ENCODE peak calls at places on chromosomes 2 and 18, in ten cellular contexts. One of them, this sample, is unnamed.

GRCh38 chr2:34096552-34097171 is 497.6 kb upstream of the FAM98A start:
- DNase-seq in K562: peak
- DNase-seq in lower leg skin: peak
- DNase-seq in IMR-90: peak
- DNase-seq in Peyer's patch: no peak
- DNase-seq in heart left ventricle: peak
- DNase-seq in A549: peak
- DNase-seq in esophagus muscularis mucosa: no peak
- DNase-seq in adrenal gland: peak
- DNase-seq in stomach: peak
- DNase-seq in this sample: peak

GRCh38 chr2:70007151-70007550 is 45.7 kb upstream of the ASPRV1 start:
- DNase-seq in adrenal gland: no peak
- DNase-seq in IMR-90: no peak
- DNase-seq in esophagus muscularis mucosa: no peak
- DNase-seq in stomach: no peak
- DNase-seq in heart left ventricle: no peak
- DNase-seq in lower leg skin: no peak
- DNase-seq in A549: no peak
- DNase-seq in K562: no peak
- DNase-seq in Peyer's patch: no peak
- DNase-seq in this sample: no peak

GRCh38 chr2:152743004-152743403 is 24.6 kb downstream of the ARL6IP6 start:
- DNase-seq in heart left ventricle: no peak
- DNase-seq in K562: peak
- DNase-seq in IMR-90: no peak
- DNase-seq in lower leg skin: no peak
- DNase-seq in Peyer's patch: no peak
- DNase-seq in adrenal gland: no peak
- DNase-seq in esophagus muscularis mucosa: no peak
- DNase-seq in A549: peak
- DNase-seq in stomach: no peak
- DNase-seq in this sample: no peak

GRCh38 chr2:217909156-217909820 is 93.5 kb downstream of the TNS1 start:
- DNase-seq in stomach: no peak
- DNase-seq in esophagus muscularis mucosa: no peak
- DNase-seq in heart left ventricle: peak
- DNase-seq in K562: no peak
- DNase-seq in A549: no peak
- DNase-seq in adrenal gland: no peak
- DNase-seq in Peyer's patch: no peak
- DNase-seq in IMR-90: no peak
- DNase-seq in lower leg skin: no peak
- DNase-seq in this sample: no peak

GRCh38 chr2:68023904-68024303 is 38.9 kb downstream of the C1D start:
- DNase-seq in A549: no peak
- DNase-seq in stomach: no peak
- DNase-seq in adrenal gland: no peak
- DNase-seq in IMR-90: no peak
- DNase-seq in esophagus muscularis mucosa: no peak
- DNase-seq in lower leg skin: no peak
- DNase-seq in heart left ventricle: no peak
- DNase-seq in Peyer's patch: no peak
- DNase-seq in K562: no peak
- DNase-seq in this sample: no peak

GRCh38 chr2:226213717-226214116 is 585.9 kb downstream of the IRS1 start:
- DNase-seq in Peyer's patch: no peak
- DNase-seq in K562: no peak
- DNase-seq in heart left ventricle: no peak
- DNase-seq in stomach: no peak
- DNase-seq in A549: no peak
- DNase-seq in adrenal gland: no peak
- DNase-seq in IMR-90: peak
- DNase-seq in esophagus muscularis mucosa: no peak
- DNase-seq in lower leg skin: no peak
- DNase-seq in this sample: no peak

GRCh38 chr2:217710218-217710565 is 292.6 kb downstream of the TNS1 start:
- DNase-seq in adrenal gland: no peak
- DNase-seq in Peyer's patch: no peak
- DNase-seq in lower leg skin: no peak
- DNase-seq in stomach: no peak
- DNase-seq in K562: no peak
- DNase-seq in A549: no peak
- DNase-seq in esophagus muscularis mucosa: no peak
- DNase-seq in IMR-90: peak
- DNase-seq in heart left ventricle: no peak
- DNase-seq in this sample: no peak

GRCh38 chr2:28161466-28161865 is 231.2 kb upstream of the FOSL2 start:
- DNase-seq in Peyer's patch: no peak
- DNase-seq in K562: no peak
- DNase-seq in adrenal gland: no peak
- DNase-seq in lower leg skin: no peak
- DNase-seq in IMR-90: no peak
- DNase-seq in stomach: no peak
- DNase-seq in heart left ventricle: no peak
- DNase-seq in esophagus muscularis mucosa: no peak
- DNase-seq in A549: no peak
- DNase-seq in this sample: no peak

GRCh38 chr2:220930542-220931076 is 641.5 kb downstream of the EPHA4 start:
- DNase-seq in IMR-90: peak
- DNase-seq in adrenal gland: no peak
- DNase-seq in A549: no peak
- DNase-seq in heart left ventricle: no peak
- DNase-seq in stomach: no peak
- DNase-seq in K562: no peak
- DNase-seq in esophagus muscularis mucosa: no peak
- DNase-seq in Peyer's patch: no peak
- DNase-seq in lower leg skin: no peak
- DNase-seq in this sample: no peak

GRCh38 chr18:79329786-79330185 is 65.9 kb upstream of the NFATC1 start:
- DNase-seq in Peyer's patch: no peak
- DNase-seq in lower leg skin: no peak
- DNase-seq in stomach: no peak
- DNase-seq in IMR-90: no peak
- DNase-seq in heart left ventricle: no peak
- DNase-seq in adrenal gland: no peak
- DNase-seq in A549: no peak
- DNase-seq in K562: no peak
- DNase-seq in esophagus muscularis mucosa: no peak
- DNase-seq in this sample: no peak

GRCh38 chr18:30527226-30527625 is 515.3 kb downstream of the DSC3 start:
- DNase-seq in Peyer's patch: no peak
- DNase-seq in esophagus muscularis mucosa: no peak
- DNase-seq in stomach: no peak
- DNase-seq in A549: no peak
- DNase-seq in heart left ventricle: no peak
- DNase-seq in lower leg skin: no peak
- DNase-seq in K562: no peak
- DNase-seq in IMR-90: no peak
- DNase-seq in adrenal gland: no peak
- DNase-seq in this sample: no peak

GRCh38 chr2:150480241-150480640 is 7.2 kb downstream of the RND3 start:
- DNase-seq in IMR-90: peak
- DNase-seq in Peyer's patch: no peak
- DNase-seq in adrenal gland: no peak
- DNase-seq in heart left ventricle: no peak
- DNase-seq in esophagus muscularis mucosa: no peak
- DNase-seq in A549: no peak
- DNase-seq in K562: no peak
- DNase-seq in lower leg skin: no peak
- DNase-seq in stomach: peak
- DNase-seq in this sample: no peak

GRCh38 chr2:36889782-36890181 is 76.6 kb downstream of the STRN start:
- DNase-seq in lower leg skin: no peak
- DNase-seq in IMR-90: peak
- DNase-seq in adrenal gland: no peak
- DNase-seq in esophagus muscularis mucosa: no peak
- DNase-seq in heart left ventricle: no peak
- DNase-seq in K562: peak
- DNase-seq in Peyer's patch: no peak
- DNase-seq in stomach: no peak
- DNase-seq in A549: peak
- DNase-seq in this sample: no peak

GRCh38 chr2:28610583-28611201 is 114.8 kb downstream of the PLB1 start:
- DNase-seq in lower leg skin: peak
- DNase-seq in esophagus muscularis mucosa: no peak
- DNase-seq in stomach: peak
- DNase-seq in K562: peak
- DNase-seq in Peyer's patch: no peak
- DNase-seq in IMR-90: peak
- DNase-seq in heart left ventricle: peak
- DNase-seq in adrenal gland: peak
- DNase-seq in A549: peak
- DNase-seq in this sample: peak

GRCh38 chr2:219387284-219388126 is at the start of gene DNPEP:
- DNase-seq in esophagus muscularis mucosa: peak
- DNase-seq in K562: peak
- DNase-seq in heart left ventricle: peak
- DNase-seq in IMR-90: peak
- DNase-seq in lower leg skin: peak
- DNase-seq in A549: peak
- DNase-seq in adrenal gland: peak
- DNase-seq in stomach: peak
- DNase-seq in Peyer's patch: peak
- DNase-seq in this sample: peak
- TF ChIP-seq POLR2A in esophagus muscularis mucosa: peak
- TF ChIP-seq POLR2A in K562: peak
- TF ChIP-seq POLR2A in heart left ventricle: peak
- TF ChIP-seq POLR2A in IMR-90: peak
- TF ChIP-seq POLR2A in lower leg skin: no peak
- TF ChIP-seq POLR2A in A549: peak
- TF ChIP-seq POLR2A in adrenal gland: peak
- TF ChIP-seq POLR2A in stomach: no peak
- TF ChIP-seq POLR2A in Peyer's patch: peak
- TF ChIP-seq POLR2A in this sample: peak

GRCh38 chr2:72603481-72603880 is 222.4 kb downstream of the EXOC6B start:
- DNase-seq in adrenal gland: no peak
- DNase-seq in Peyer's patch: no peak
- DNase-seq in lower leg skin: no peak
- DNase-seq in K562: no peak
- DNase-seq in esophagus muscularis mucosa: no peak
- DNase-seq in heart left ventricle: no peak
- DNase-seq in stomach: no peak
- DNase-seq in A549: no peak
- DNase-seq in IMR-90: peak
- DNase-seq in this sample: no peak
- TF ChIP-seq CTCF in adrenal gland: no peak
- TF ChIP-seq CTCF in Peyer's patch: no peak
- TF ChIP-seq CTCF in lower leg skin: no peak
- TF ChIP-seq CTCF in K562: no peak
- TF ChIP-seq CTCF in esophagus muscularis mucosa: no peak
- TF ChIP-seq CTCF in heart left ventricle: no peak
- TF ChIP-seq CTCF in stomach: no peak
- TF ChIP-seq CTCF in A549: no peak
- TF ChIP-seq CTCF in IMR-90: no peak
- TF ChIP-seq CTCF in this sample: no peak

GRCh38 chr18:47846431-47846830 is 84.0 kb downstream of the SMAD2 start:
- DNase-seq in IMR-90: no peak
- DNase-seq in stomach: no peak
- DNase-seq in heart left ventricle: no peak
- DNase-seq in Peyer's patch: no peak
- DNase-seq in esophagus muscularis mucosa: no peak
- DNase-seq in K562: no peak
- DNase-seq in adrenal gland: no peak
- DNase-seq in lower leg skin: no peak
- DNase-seq in A549: no peak
- DNase-seq in this sample: no peak

GRCh38 chr18:47847635-47848034 is 82.8 kb downstream of the SMAD2 start:
- DNase-seq in esophagus muscularis mucosa: no peak
- DNase-seq in stomach: no peak
- DNase-seq in K562: no peak
- DNase-seq in adrenal gland: no peak
- DNase-seq in A549: no peak
- DNase-seq in heart left ventricle: no peak
- DNase-seq in IMR-90: no peak
- DNase-seq in lower leg skin: no peak
- DNase-seq in Peyer's patch: no peak
- DNase-seq in this sample: no peak

DNA sequence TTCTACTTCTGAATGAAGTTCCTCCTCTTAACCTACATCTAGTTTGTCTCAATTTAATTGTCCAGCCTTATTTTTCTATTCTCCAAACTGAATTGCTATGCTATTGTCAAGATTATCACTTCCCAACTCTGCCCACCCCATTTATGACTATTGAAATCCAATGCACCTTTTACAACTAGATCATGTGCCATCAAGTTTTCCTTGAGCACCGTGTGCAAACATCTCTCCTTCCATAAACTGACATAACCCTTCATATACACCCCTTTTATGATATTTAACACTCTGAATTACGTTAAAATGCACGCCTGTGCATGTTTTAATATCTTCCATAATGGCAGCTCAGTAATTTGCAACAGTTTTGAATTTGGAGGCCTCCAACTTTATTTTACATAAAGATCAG is 85.6 kb downstream of the SMAD2 start:
- DNase-seq in Peyer's patch: no peak
- DNase-seq in K562: no peak
- DNase-seq in stomach: no peak
- DNase-seq in adrenal gland: no peak
- DNase-seq in A549: no peak
- DNase-seq in esophagus muscularis mucosa: no peak
- DNase-seq in lower leg skin: no peak
- DNase-seq in heart left ventricle: no peak
- DNase-seq in IMR-90: no peak
- DNase-seq in this sample: no peak
- TF ChIP-seq POLR2A in Peyer's patch: no peak
- TF ChIP-seq POLR2A in K562: no peak
- TF ChIP-seq POLR2A in stomach: no peak
- TF ChIP-seq POLR2A in adrenal gland: no peak
- TF ChIP-seq POLR2A in A549: no peak
- TF ChIP-seq POLR2A in esophagus muscularis mucosa: no peak
- TF ChIP-seq POLR2A in lower leg skin: no peak
- TF ChIP-seq POLR2A in heart left ventricle: no peak
- TF ChIP-seq POLR2A in IMR-90: no peak
- TF ChIP-seq POLR2A in this sample: no peak

GRCh38 chr2:177302552-177302951 is 38.0 kb upstream of the NFE2L2 start:
- DNase-seq in K562: no peak
- DNase-seq in esophagus muscularis mucosa: no peak
- DNase-seq in lower leg skin: no peak
- DNase-seq in heart left ventricle: no peak
- DNase-seq in A549: no peak
- DNase-seq in stomach: no peak
- DNase-seq in IMR-90: no peak
- DNase-seq in adrenal gland: no peak
- DNase-seq in Peyer's patch: no peak
- DNase-seq in this sample: no peak

GRCh38 chr2:177298191-177298590 is 33.7 kb upstream of the NFE2L2 start:
- DNase-seq in adrenal gland: no peak
- DNase-seq in IMR-90: no peak
- DNase-seq in heart left ventricle: no peak
- DNase-seq in K562: no peak
- DNase-seq in Peyer's patch: no peak
- DNase-seq in esophagus muscularis mucosa: no peak
- DNase-seq in stomach: no peak
- DNase-seq in lower leg skin: no peak
- DNase-seq in A549: no peak
- DNase-seq in this sample: no peak

GRCh38 chr2:177306550-177306949 is 42.0 kb upstream of the NFE2L2 start:
- DNase-seq in esophagus muscularis mucosa: no peak
- DNase-seq in stomach: no peak
- DNase-seq in Peyer's patch: no peak
- DNase-seq in A549: no peak
- DNase-seq in IMR-90: no peak
- DNase-seq in adrenal gland: no peak
- DNase-seq in heart left ventricle: no peak
- DNase-seq in lower leg skin: no peak
- DNase-seq in K562: peak
- DNase-seq in this sample: no peak

GRCh38 chr2:177303939-177304338 is 39.4 kb upstream of the NFE2L2 start:
- DNase-seq in heart left ventricle: no peak
- DNase-seq in A549: no peak
- DNase-seq in IMR-90: no peak
- DNase-seq in K562: no peak
- DNase-seq in adrenal gland: no peak
- DNase-seq in Peyer's patch: no peak
- DNase-seq in esophagus muscularis mucosa: no peak
- DNase-seq in lower leg skin: no peak
- DNase-seq in stomach: no peak
- DNase-seq in this sample: no peak
- TF ChIP-seq CTCF in heart left ventricle: no peak
- TF ChIP-seq CTCF in A549: no peak
- TF ChIP-seq CTCF in IMR-90: no peak
- TF ChIP-seq CTCF in K562: peak
- TF ChIP-seq CTCF in adrenal gland: no peak
- TF ChIP-seq CTCF in Peyer's patch: no peak
- TF ChIP-seq CTCF in esophagus muscularis mucosa: no peak
- TF ChIP-seq CTCF in lower leg skin: no peak
- TF ChIP-seq CTCF in stomach: no peak
- TF ChIP-seq CTCF in this sample: no peak

This sample was measured in body of pancreas.